ENCODE peak calls at places on chromosomes 6 and 20, in seven cellular contexts. M is uterus, D is body of pancreas, C is astrocyte of the spinal cord, E is suprapubic skin, O is bronchial epithelial cell, L is PC-3. I is an unnamed sample.

GRCh38 chr6:90072961-90073464 is 178.7 kb downstream of the GJA10 start:
- DNase-seq in M (no peak), D (no peak), C (no peak), E (no peak), O (no peak), L (no peak), I (no peak)

GRCh38 chr6:3108746-3109414 is 9.6 kb upstream of the BPHL start:
- DNase-seq in M (no peak), O (no peak), C (no peak), E (no peak), L (no peak), D (no peak), I (no peak)

GRCh38 chr6:82138075-82138791 is 109.3 kb downstream of the IBTK start:
- DNase-seq in M (no peak), O (peak), L (no peak), E (no peak), D (no peak), C (no peak), I (no peak)

GRCh38 chr6:134774244-134774643 is 175.7 kb downstream of the ALDH8A1 start:
- DNase-seq in D (no peak), O (peak), M (no peak), E (no peak), C (peak), L (peak), I (peak)

GRCh38 chr20:11436113-11436890 is 481.4 kb upstream of the BTBD3 start:
- DNase-seq in E (no peak), D (no peak), C (no peak), O (no peak), M (no peak), L (no peak), I (no peak)

GRCh38 chr6:20056350-20056992 is 155.8 kb downstream of the MBOAT1 start:
- DNase-seq in O (peak), C (peak), D (peak), L (peak), E (no peak), M (no peak), I (peak)

GRCh38 chr20:10090588-10091166 is 55.9 kb downstream of the ANKEF1 start:
- DNase-seq in L (peak), D (peak), E (no peak), C (peak), O (peak), M (peak), I (peak)

GRCh38 chr6:130632288-130632687 is 194.9 kb upstream of the SMLR1 start:
- DNase-seq in E (no peak), D (peak), C (no peak), L (no peak), O (peak), M (no peak), I (no peak)

GRCh38 chr6:6659600-6660327 is 71.2 kb downstream of the LY86 start:
- DNase-seq in C (no peak), D (peak), M (no peak), L (no peak), E (no peak), O (no peak), I (no peak)

GRCh38 chr20:19231359-19232035 is 19.1 kb downstream of the SLC24A3 start:
- DNase-seq in M (peak), O (no peak), D (no peak), C (no peak), E (no peak), L (no peak), I (no peak)

GRCh38 chr6:108446629-108447150 is 114.0 kb upstream of the FOXO3 start:
- DNase-seq in E (no peak), D (no peak), M (no peak), L (no peak), C (no peak), O (no peak), I (no peak)

GRCh38 chr20:63322923-63323253 is 29.9 kb downstream of the COL20A1 start:
- DNase-seq in C (no peak), O (no peak), D (no peak), E (no peak), L (no peak), M (no peak), I (no peak)

GRCh38 chr20:2133318-2134183 is 31.9 kb downstream of the STK35 start:
- DNase-seq in E (no peak), M (no peak), L (peak), O (peak), C (peak), D (peak), I (peak)

GRCh38 chr6:133865680-133866079 is 23.2 kb upstream of the TCF21 start:
- DNase-seq in L (no peak), O (no peak), E (no peak), C (no peak), D (no peak), M (no peak), I (no peak)

GRCh38 chr6:56766806-56767178 is 124.1 kb upstream of the DST start:
- DNase-seq in L (peak), C (peak), O (peak), E (no peak), D (no peak), M (no peak), I (peak)

GRCh38 chr20:44884907-44885391 is 556 bp upstream of the YWHAB start:
- DNase-seq in M (no peak), E (no peak), O (no peak), D (no peak), C (no peak), L (no peak), I (no peak)

GRCh38 chr6:84897874-84898635 is 133.7 kb upstream of the TBX18 start:
- DNase-seq in L (peak), C (peak), O (peak), M (no peak), D (no peak), E (no peak), I (peak)

GRCh38 chr6:30091577-30092381 is 16.2 kb upstream of the RNF39 start:
- DNase-seq in O (peak), C (peak), L (peak), E (no peak), M (peak), D (no peak), I (peak)

GRCh38 chr6:140441256-140441655 is 1066.8 kb upstream of the CITED2 start:
- DNase-seq in M (peak), O (no peak), E (peak), L (peak), D (peak), C (peak), I (peak)

GRCh38 chr6:5663256-5663655 is 343.5 kb downstream of the NRN1 start:
- DNase-seq in L (no peak), E (no peak), M (no peak), O (no peak), D (no peak), C (no peak), I (peak)

GRCh38 chr6:31531771-31532643 is 3.2 kb downstream of the MCCD1 start:
- DNase-seq in O (no peak), D (no peak), C (no peak), E (no peak), M (no peak), L (no peak), I (no peak)

GRCh38 chr6:25038992-25039391 is 103.2 kb upstream of the RIPOR2 start:
- DNase-seq in M (no peak), O (no peak), E (no peak), L (no peak), D (no peak), C (no peak), I (no peak)

GRCh38 chr20:58342104-58342945 is 32.8 kb downstream of the RAB22A start:
- DNase-seq in E (no peak), D (no peak), L (peak), C (peak), M (no peak), O (peak), I (peak)

GRCh38 chr6:20907486-20908071 is 373.3 kb downstream of the CDKAL1 start:
- DNase-seq in O (no peak), M (no peak), C (no peak), E (no peak), L (no peak), D (no peak), I (no peak)

GRCh38 chr6:20533746-20534294 is 437 bp upstream of the CDKAL1 start:
- DNase-seq in O (no peak), E (no peak), M (no peak), D (no peak), C (no peak), L (no peak), I (no peak)

GRCh38 chr20:46592580-46593362 is 42.3 kb upstream of the OCSTAMP start:
- DNase-seq in C (no peak), L (peak), M (no peak), O (no peak), D (no peak), E (no peak), I (no peak)

GRCh38 chr6:9659848-9660247 is 755.0 kb downstream of the TFAP2A start:
- DNase-seq in E (no peak), C (no peak), L (no peak), O (no peak), D (no peak), M (no peak), I (no peak)

GRCh38 chr6:7445076-7445475 is 55.5 kb downstream of the RIOK1 start:
- DNase-seq in O (no peak), L (no peak), D (no peak), C (peak), E (no peak), M (no peak), I (no peak)

GRCh38 chr20:23879811-23880374 is 345 bp upstream of the CST5 start:
- DNase-seq in O (peak), M (no peak), E (no peak), L (peak), D (peak), C (no peak), I (peak)

GRCh38 chr20:63748356-63749270 is 9.0 kb downstream of the SLC2A4RG start:
- DNase-seq in M (peak), C (no peak), O (no peak), L (no peak), E (no peak), D (no peak), I (no peak)

GRCh38 chr6:158717341-158718328 is 67.8 kb downstream of the SYTL3 start:
- DNase-seq in C (no peak), D (no peak), E (no peak), L (no peak), M (no peak), O (no peak), I (no peak)

GRCh38 chr6:4506221-4506620 is 270.0 kb upstream of the CDYL start:
- DNase-seq in O (no peak), M (no peak), E (no peak), D (no peak), L (no peak), C (no peak), I (no peak)

DNA sequence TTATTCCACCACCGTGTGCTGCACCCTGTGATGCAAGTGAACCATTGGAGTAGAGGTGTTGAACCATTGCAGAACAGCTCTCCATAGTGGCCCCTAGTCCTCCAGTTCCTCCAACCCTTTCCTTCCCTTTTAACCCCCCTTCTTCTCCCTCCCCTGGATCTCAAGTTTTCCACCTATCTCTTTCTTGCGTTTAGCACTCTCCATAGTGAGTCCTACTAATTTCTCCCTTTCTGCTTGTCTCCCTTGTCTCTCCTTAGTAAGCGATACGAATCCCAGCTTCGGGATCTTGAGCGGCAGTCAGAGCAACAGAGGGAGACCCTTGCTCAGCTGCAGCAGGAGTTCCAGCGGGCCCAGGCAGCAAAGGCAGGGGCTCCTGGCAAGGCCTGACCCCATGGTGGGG is 1.1 kb downstream of the PFDN6 start:
- DNase-seq in L (no peak), C (no peak), O (no peak), D (no peak), E (no peak), M (no peak), I (no peak)
- H3K4me3 ChIP-seq in L (peak), C (peak), O (peak), D (no peak), E (peak), M (peak), I (peak)

GRCh38 chr6:105818505-105818904 is 267.6 kb upstream of the PRDM1 start:
- DNase-seq in M (no peak), D (no peak), O (no peak), C (no peak), E (no peak), L (peak), I (no peak)
- TF ChIP-seq CTCF in M (no peak), D (no peak), O (no peak), C (no peak), E (no peak), L (no peak), I (no peak)

GRCh38 chr6:37979392-37980221 is 160.1 kb downstream of the ZFAND3 start:
- DNase-seq in M (no peak), C (no peak), D (no peak), O (peak), L (no peak), E (no peak), I (no peak)
- H3K4me3 ChIP-seq in M (no peak), C (no peak), D (no peak), O (no peak), L (no peak), E (no peak), I (no peak)

GRCh38 chr20:52747736-52748135 is 224.4 kb upstream of the TSHZ2 start:
- DNase-seq in C (no peak), M (peak), O (peak), L (peak), E (no peak), D (peak), I (peak)
- TF ChIP-seq CTCF in C (no peak), M (peak), O (peak), L (peak), E (no peak), D (peak), I (peak)

DNA sequence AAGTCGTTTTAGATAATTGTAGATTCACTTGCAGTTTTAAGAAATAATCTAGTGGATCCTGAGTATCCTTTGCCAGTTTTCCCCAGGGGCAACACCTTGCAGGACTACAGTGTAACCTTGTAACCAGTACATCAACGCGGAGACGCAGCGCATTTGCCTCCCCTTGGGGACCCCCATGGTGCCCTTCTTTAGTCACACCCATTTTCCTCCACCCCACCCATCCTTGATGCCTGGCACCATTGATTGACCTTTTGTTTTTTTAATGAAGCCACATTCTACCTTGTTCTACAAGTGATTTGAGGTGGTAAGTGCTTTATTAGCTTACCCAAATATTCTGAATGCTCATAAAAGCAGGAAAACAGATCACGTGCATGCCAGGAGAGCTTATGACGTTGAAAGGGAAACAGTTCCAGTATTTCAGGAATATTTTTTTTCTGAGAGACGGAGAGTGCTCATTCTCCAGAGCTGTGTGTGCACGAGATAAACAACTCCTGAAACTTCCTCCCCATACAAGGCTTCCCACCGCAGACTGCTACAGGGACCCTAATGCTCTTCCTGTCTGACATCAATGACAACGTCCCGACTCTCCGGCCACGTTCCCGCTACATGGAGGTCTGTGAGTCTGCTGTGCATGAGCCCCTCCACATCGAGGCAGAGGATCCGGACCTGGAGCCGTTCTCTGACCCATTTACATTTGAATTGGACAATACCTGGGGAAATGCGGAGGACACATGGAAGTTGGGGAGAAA is 35.7 kb downstream of the CDH26 start:
- DNase-seq in D (no peak), E (no peak), L (no peak), C (no peak), O (no peak), M (no peak), I (no peak)
- H3K4me3 ChIP-seq in D (no peak), E (no peak), L (no peak), C (no peak), O (no peak), M (no peak), I (no peak)

DNA sequence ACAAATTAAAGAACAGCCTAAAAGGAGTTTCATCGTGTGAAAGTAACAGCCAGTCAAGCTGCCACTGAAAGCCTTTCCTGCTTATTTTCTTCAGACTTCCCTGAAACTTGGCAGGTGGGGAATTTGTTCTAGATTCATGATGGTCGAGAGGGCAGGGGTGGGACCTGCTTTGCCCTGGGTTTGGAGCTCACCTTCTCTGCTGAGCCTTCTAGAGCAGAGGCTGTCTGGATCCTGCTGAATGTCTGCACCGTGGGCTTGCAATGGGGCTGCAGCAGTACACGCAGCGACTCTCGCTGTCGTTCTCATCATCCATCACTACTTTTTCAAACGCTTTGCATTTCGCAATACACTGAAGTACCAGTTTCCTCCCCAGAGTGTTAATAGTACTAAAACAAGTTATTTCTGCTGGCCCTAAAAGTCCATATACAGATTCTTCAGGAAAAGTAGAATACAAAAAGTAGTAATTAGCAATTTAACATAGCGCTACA is 16.3 kb downstream of the FOXC1 start:
- DNase-seq in M (no peak), C (peak), L (no peak), D (no peak), E (peak), O (no peak), I (no peak)
- TF ChIP-seq CTCF in M (no peak), C (no peak), L (no peak), D (no peak), E (no peak), O (no peak), I (no peak)

GRCh38 chr6:166266336-166266735 is 41.9 kb downstream of the PRR18 start:
- DNase-seq in E (no peak), C (no peak), O (peak), D (no peak), L (peak), M (no peak), I (no peak)
- H3K4me3 ChIP-seq in E (no peak), C (no peak), O (no peak), D (no peak), L (no peak), M (no peak), I (no peak)

I was measured in fibroblast of villous mesenchyme.